ENCODE peak calls at places on chromosome 22, in ten cellular contexts. V, F, H, M, E, X, L, O, D and S are unnamed samples.

GRCh38 chr22:28750471-28750881 is 8.6 kb downstream of the HSCB start:
- DNase-seq in V (peak; percentile 77), F (no peak), H (no peak), M (no peak), E (no peak), X (no peak), L (peak; percentile 79), O (no peak), D (no peak), S (no peak)

GRCh38 chr22:24506802-24507438 is 11.8 kb downstream of the UPB1 start:
- DNase-seq in V (peak; percentile 42), F (peak; percentile 95), H (peak; percentile 86), M (no peak), E (no peak), X (no peak), L (peak; percentile 66), O (no peak), D (no peak), S (no peak)

GRCh38 chr22:27461470-27461869 is 340.1 kb downstream of the MN1 start:
- DNase-seq in V (peak; percentile 99), F (no peak), H (no peak), M (no peak), E (no peak), X (peak; percentile 78), L (peak; percentile 84), O (no peak), D (no peak), S (no peak)

GRCh38 chr22:20181194-20181931 is 30.5 kb upstream of the CCDC188 start:
- DNase-seq in V (no peak), F (no peak), H (no peak), M (no peak), E (no peak), X (no peak), L (no peak), O (no peak), D (no peak), S (no peak)

GRCh38 chr22:19480173-19480568 is 451 bp downstream of the CDC45 start:
- DNase-seq in V (no peak), F (no peak), H (no peak), M (no peak), E (no peak), X (no peak), L (no peak), O (peak; percentile 18), D (no peak), S (no peak)

GRCh38 chr22:35868938-35869337 is 151.3 kb downstream of the APOL5 start:
- DNase-seq in V (peak; percentile 38), F (no peak), H (no peak), M (no peak), E (no peak), X (no peak), L (no peak), O (no peak), D (no peak), S (no peak)

GRCh38 chr22:22749167-22749758 is 104.8 kb downstream of the GGTLC2 start:
- DNase-seq in V (no peak), F (no peak), H (no peak), M (no peak), E (no peak), X (no peak), L (no peak), O (no peak), D (no peak), S (no peak)

GRCh38 chr22:24157783-24158170 is 23.5 kb upstream of the SUSD2 start:
- DNase-seq in V (peak; percentile 29), F (no peak), H (no peak), M (no peak), E (no peak), X (no peak), L (peak; percentile 64), O (no peak), D (no peak), S (no peak)

GRCh38 chr22:32737811-32738210 is 63.7 kb upstream of the TIMP3 start:
- DNase-seq in V (no peak), F (no peak), H (no peak), M (no peak), E (no peak), X (no peak), L (no peak), O (no peak), D (no peak), S (no peak)

GRCh38 chr22:48895341-48895740 is 932.3 kb downstream of the BRD1 start:
- DNase-seq in V (no peak), F (no peak), H (no peak), M (peak; percentile 16), E (no peak), X (no peak), L (no peak), O (no peak), D (no peak), S (no peak)

GRCh38 chr22:24066260-24066659 is 55.2 kb downstream of the CABIN1 start:
- DNase-seq in V (no peak), F (no peak), H (no peak), M (no peak), E (no peak), X (no peak), L (no peak), O (no peak), D (no peak), S (no peak)

GRCh38 chr22:50271519-50271970 is 1.4 kb upstream of the MAPK11 start:
- DNase-seq in V (peak; percentile 64), F (peak; percentile 51), H (peak; percentile 75), M (peak; percentile 74), E (peak; percentile 46), X (peak; percentile 86), L (peak; percentile 41), O (peak; percentile 58), D (peak; percentile 74), S (peak; percentile 41)

GRCh38 chr22:41915783-41916493 is 1.1 kb upstream of the SHISA8 start:
- DNase-seq in V (no peak), F (no peak), H (no peak), M (no peak), E (no peak), X (no peak), L (no peak), O (no peak), D (no peak), S (no peak)

GRCh38 chr22:38788417-38788816 is 5.5 kb downstream of the DNAL4 start:
- DNase-seq in V (peak; percentile 88), F (no peak), H (no peak), M (no peak), E (no peak), X (no peak), L (peak; percentile 97), O (no peak), D (no peak), S (no peak)

GRCh38 chr22:20862540-20862939 is 3.7 kb downstream of the SNAP29 start:
- DNase-seq in V (no peak), F (no peak), H (no peak), M (no peak), E (no peak), X (no peak), L (no peak), O (no peak), D (no peak), S (no peak)

GRCh38 chr22:48112687-48113521 is 1350.5 kb downstream of the TBC1D22A start:
- DNase-seq in V (no peak), F (no peak), H (no peak), M (no peak), E (no peak), X (no peak), L (no peak), O (no peak), D (no peak), S (no peak)

GRCh38 chr22:48605125-48605524 is 1222.5 kb downstream of the BRD1 start:
- DNase-seq in V (no peak), F (no peak), H (no peak), M (no peak), E (no peak), X (no peak), L (no peak), O (no peak), D (no peak), S (no peak)

GRCh38 chr22:22058649-22059475 is 76.3 kb upstream of the TOP3B start:
- DNase-seq in V (no peak), F (no peak), H (no peak), M (no peak), E (no peak), X (no peak), L (no peak), O (no peak), D (no peak), S (no peak)

GRCh38 chr22:40720538-40721256 is 41.4 kb downstream of the MCHR1 start:
- DNase-seq in V (peak; percentile 35), F (peak; percentile 54), H (no peak), M (no peak), E (no peak), X (no peak), L (no peak), O (no peak), D (peak; percentile 84), S (no peak)

GRCh38 chr22:27490080-27490479 is 311.5 kb downstream of the MN1 start:
- DNase-seq in V (no peak), F (no peak), H (no peak), M (no peak), E (no peak), X (no peak), L (no peak), O (no peak), D (no peak), S (no peak)

GRCh38 chr22:45336971-45337431 is 27.3 kb downstream of the FAM118A start:
- DNase-seq in V (no peak), F (peak; percentile 86), H (no peak), M (no peak), E (no peak), X (no peak), L (no peak), O (no peak), D (no peak), S (no peak)

GRCh38 chr22:41928416-41929157 is 2.0 kb upstream of the TNFRSF13C start:
- DNase-seq in V (no peak), F (no peak), H (no peak), M (no peak), E (no peak), X (no peak), L (no peak), O (no peak), D (no peak), S (no peak)

GRCh38 chr22:35539910-35540599 is 576 bp upstream of the RASD2 start:
- DNase-seq in V (peak; percentile 64), F (no peak), H (peak; percentile 40), M (peak; percentile 72), E (peak; percentile 37), X (peak; percentile 92), L (no peak), O (peak; percentile 58), D (no peak), S (peak; percentile 58)

GRCh38 chr22:43181321-43182076 is 5.4 kb downstream of the TTLL12 start:
- DNase-seq in V (no peak), F (no peak), H (no peak), M (no peak), E (no peak), X (no peak), L (no peak), O (no peak), D (no peak), S (no peak)

GRCh38 chr22:46122511-46122971 is 27.8 kb upstream of the PPARA start:
- DNase-seq in V (peak; percentile 73), F (peak; percentile 26), H (peak; percentile 31), M (peak; percentile 80), E (peak; percentile 41), X (peak; percentile 93), L (peak; percentile 50), O (peak; percentile 80), D (peak; percentile 73), S (peak; percentile 59)

GRCh38 chr22:32331918-32332725 is 25.5 kb upstream of the RFPL3 start:
- DNase-seq in V (no peak), F (no peak), H (no peak), M (no peak), E (no peak), X (no peak), L (no peak), O (no peak), D (no peak), S (no peak)

GRCh38 chr22:41957941-41958556 is 6.1 kb downstream of the SMIM45 start:
- DNase-seq in V (no peak), F (no peak), H (no peak), M (no peak), E (no peak), X (no peak), L (no peak), O (no peak), D (no peak), S (no peak)